ENCODE peak calls at places on chromosomes 2 and 18, in seven cellular contexts. One of them, this sample, is unnamed.
A peak's percentile ranks its signal among the peaks of the same experiment; 100 is the strongest.

GRCh38 chr2:241041557-241042158 is 43.2 kb downstream of the SNED1 start:
- DNase-seq in breast epithelium: no peak
- DNase-seq in uterus: no peak
- DNase-seq in effector memory CD4-positive, alpha-beta T cell: no peak
- DNase-seq in GM23248: no peak
- DNase-seq in kidney: no peak
- DNase-seq in SJCRH30: no peak
- DNase-seq in this sample: no peak

GRCh38 chr2:5946210-5947118 is 254.3 kb downstream of the SOX11 start:
- DNase-seq in breast epithelium: no peak
- DNase-seq in uterus: no peak
- DNase-seq in kidney: no peak
- DNase-seq in SJCRH30: no peak
- DNase-seq in effector memory CD4-positive, alpha-beta T cell: no peak
- DNase-seq in GM23248: no peak
- DNase-seq in this sample: no peak

GRCh38 chr18:31685097-31686082 is 1.0 kb upstream of the B4GALT6 start:
- DNase-seq in effector memory CD4-positive, alpha-beta T cell: no peak
- DNase-seq in SJCRH30: peak; percentile 32
- DNase-seq in kidney: peak; percentile 85
- DNase-seq in uterus: peak; percentile 27
- DNase-seq in breast epithelium: no peak
- DNase-seq in GM23248: peak; percentile 85
- DNase-seq in this sample: peak; percentile 62

GRCh38 chr18:37778417-37779165 is 213.0 kb upstream of the CELF4 start:
- DNase-seq in SJCRH30: peak; percentile 58
- DNase-seq in uterus: no peak
- DNase-seq in effector memory CD4-positive, alpha-beta T cell: no peak
- DNase-seq in GM23248: peak; percentile 65
- DNase-seq in breast epithelium: peak; percentile 18
- DNase-seq in kidney: peak; percentile 82
- DNase-seq in this sample: peak; percentile 57

GRCh38 chr2:100655936-100656534 is 93.2 kb downstream of the PDCL3 start:
- DNase-seq in SJCRH30: no peak
- DNase-seq in effector memory CD4-positive, alpha-beta T cell: no peak
- DNase-seq in breast epithelium: no peak
- DNase-seq in uterus: no peak
- DNase-seq in kidney: no peak
- DNase-seq in GM23248: no peak
- DNase-seq in this sample: no peak

GRCh38 chr2:55560855-55561254 is 41.3 kb downstream of the CFAP36 start:
- DNase-seq in effector memory CD4-positive, alpha-beta T cell: no peak
- DNase-seq in breast epithelium: no peak
- DNase-seq in uterus: no peak
- DNase-seq in GM23248: no peak
- DNase-seq in kidney: no peak
- DNase-seq in SJCRH30: peak; percentile 10
- DNase-seq in this sample: no peak

GRCh38 chr2:19611491-19612332 is 253.3 kb upstream of the OSR1 start:
- DNase-seq in effector memory CD4-positive, alpha-beta T cell: no peak
- DNase-seq in kidney: no peak
- DNase-seq in SJCRH30: no peak
- DNase-seq in GM23248: peak; percentile 98
- DNase-seq in uterus: no peak
- DNase-seq in breast epithelium: no peak
- DNase-seq in this sample: no peak

GRCh38 chr2:218024336-218024735 is 21.5 kb upstream of the TNS1 start:
- DNase-seq in uterus: no peak
- DNase-seq in GM23248: no peak
- DNase-seq in SJCRH30: no peak
- DNase-seq in effector memory CD4-positive, alpha-beta T cell: no peak
- DNase-seq in breast epithelium: peak; percentile 13
- DNase-seq in kidney: peak; percentile 42
- DNase-seq in this sample: no peak

GRCh38 chr2:135948642-135949355 is 36.6 kb downstream of the DARS1 start:
- DNase-seq in kidney: no peak
- DNase-seq in uterus: no peak
- DNase-seq in SJCRH30: no peak
- DNase-seq in effector memory CD4-positive, alpha-beta T cell: no peak
- DNase-seq in breast epithelium: no peak
- DNase-seq in GM23248: peak; percentile 85
- DNase-seq in this sample: no peak

GRCh38 chr2:105812180-105813044 is 67.7 kb downstream of the NCK2 start:
- DNase-seq in SJCRH30: peak; percentile 72
- DNase-seq in breast epithelium: peak; percentile 31
- DNase-seq in kidney: no peak
- DNase-seq in uterus: no peak
- DNase-seq in effector memory CD4-positive, alpha-beta T cell: no peak
- DNase-seq in GM23248: peak; percentile 32
- DNase-seq in this sample: peak; percentile 50

GRCh38 chr2:219031005-219031738 is 10.1 kb downstream of the CFAP65 start:
- DNase-seq in SJCRH30: no peak
- DNase-seq in breast epithelium: no peak
- DNase-seq in GM23248: no peak
- DNase-seq in effector memory CD4-positive, alpha-beta T cell: no peak
- DNase-seq in uterus: no peak
- DNase-seq in kidney: peak; percentile 69
- DNase-seq in this sample: no peak

GRCh38 chr2:71965530-71965929 is 182.1 kb downstream of the CYP26B1 start:
- DNase-seq in SJCRH30: no peak
- DNase-seq in GM23248: no peak
- DNase-seq in uterus: no peak
- DNase-seq in breast epithelium: no peak
- DNase-seq in effector memory CD4-positive, alpha-beta T cell: no peak
- DNase-seq in kidney: no peak
- DNase-seq in this sample: no peak

GRCh38 chr2:98093146-98093545 is 6.2 kb downstream of the VWA3B start:
- DNase-seq in kidney: no peak
- DNase-seq in effector memory CD4-positive, alpha-beta T cell: no peak
- DNase-seq in uterus: no peak
- DNase-seq in GM23248: no peak
- DNase-seq in breast epithelium: no peak
- DNase-seq in SJCRH30: no peak
- DNase-seq in this sample: no peak

GRCh38 chr18:9915291-9916066 is 1.7 kb downstream of the VAPA start:
- DNase-seq in breast epithelium: no peak
- DNase-seq in GM23248: peak; percentile 36
- DNase-seq in effector memory CD4-positive, alpha-beta T cell: no peak
- DNase-seq in kidney: no peak
- DNase-seq in SJCRH30: no peak
- DNase-seq in uterus: no peak
- DNase-seq in this sample: no peak

GRCh38 chr2:64325852-64326577 is 127.9 kb upstream of the LGALSL start:
- DNase-seq in SJCRH30: no peak
- DNase-seq in GM23248: no peak
- DNase-seq in uterus: no peak
- DNase-seq in effector memory CD4-positive, alpha-beta T cell: no peak
- DNase-seq in breast epithelium: no peak
- DNase-seq in kidney: no peak
- DNase-seq in this sample: no peak

GRCh38 chr2:40281021-40281940 is 170.6 kb downstream of the SLC8A1 start:
- DNase-seq in kidney: no peak
- DNase-seq in uterus: peak; percentile 65
- DNase-seq in SJCRH30: peak; percentile 64
- DNase-seq in GM23248: peak; percentile 85
- DNase-seq in effector memory CD4-positive, alpha-beta T cell: no peak
- DNase-seq in breast epithelium: peak; percentile 67
- DNase-seq in this sample: no peak

GRCh38 chr18:45589559-45590041 is 25.7 kb upstream of the SLC14A2 start:
- DNase-seq in uterus: peak; percentile 51
- DNase-seq in breast epithelium: no peak
- DNase-seq in GM23248: peak; percentile 87
- DNase-seq in SJCRH30: peak; percentile 65
- DNase-seq in effector memory CD4-positive, alpha-beta T cell: no peak
- DNase-seq in kidney: peak; percentile 83
- DNase-seq in this sample: no peak

GRCh38 chr2:189076572-189076971 is 102.4 kb downstream of the COL3A1 start:
- DNase-seq in uterus: no peak
- DNase-seq in GM23248: peak; percentile 44
- DNase-seq in kidney: no peak
- DNase-seq in breast epithelium: no peak
- DNase-seq in effector memory CD4-positive, alpha-beta T cell: no peak
- DNase-seq in SJCRH30: no peak
- DNase-seq in this sample: no peak

GRCh38 chr18:25786778-25787177 is 303.6 kb downstream of the SS18 start:
- DNase-seq in uterus: no peak
- DNase-seq in kidney: no peak
- DNase-seq in effector memory CD4-positive, alpha-beta T cell: no peak
- DNase-seq in GM23248: peak; percentile 94
- DNase-seq in breast epithelium: no peak
- DNase-seq in SJCRH30: peak; percentile 31
- DNase-seq in this sample: no peak

GRCh38 chr2:28338046-28338753 is 54.5 kb upstream of the FOSL2 start:
- DNase-seq in uterus: peak; percentile 81
- DNase-seq in GM23248: peak; percentile 95
- DNase-seq in kidney: peak; percentile 87
- DNase-seq in SJCRH30: peak; percentile 81
- DNase-seq in effector memory CD4-positive, alpha-beta T cell: no peak
- DNase-seq in breast epithelium: peak; percentile 66
- DNase-seq in this sample: peak; percentile 47

GRCh38 chr2:58834404-58834803 is 593.3 kb upstream of the FANCL start:
- DNase-seq in effector memory CD4-positive, alpha-beta T cell: no peak
- DNase-seq in GM23248: peak; percentile 38
- DNase-seq in SJCRH30: peak; percentile 73
- DNase-seq in uterus: no peak
- DNase-seq in kidney: no peak
- DNase-seq in breast epithelium: no peak
- DNase-seq in this sample: peak; percentile 3

GRCh38 chr2:47302308-47302707 is 100.6 kb upstream of the MSH2 start:
- DNase-seq in GM23248: no peak
- DNase-seq in effector memory CD4-positive, alpha-beta T cell: no peak
- DNase-seq in kidney: no peak
- DNase-seq in uterus: no peak
- DNase-seq in breast epithelium: no peak
- DNase-seq in SJCRH30: no peak
- DNase-seq in this sample: no peak

GRCh38 chr2:178882666-178883440 is 75.6 kb upstream of the TTN start:
- DNase-seq in uterus: no peak
- DNase-seq in breast epithelium: no peak
- DNase-seq in effector memory CD4-positive, alpha-beta T cell: no peak
- DNase-seq in GM23248: peak; percentile 82
- DNase-seq in SJCRH30: no peak
- DNase-seq in kidney: no peak
- DNase-seq in this sample: no peak

GRCh38 chr2:196271786-196272185 is 100.4 kb upstream of the STK17B start:
- DNase-seq in breast epithelium: no peak
- DNase-seq in GM23248: no peak
- DNase-seq in uterus: no peak
- DNase-seq in SJCRH30: no peak
- DNase-seq in effector memory CD4-positive, alpha-beta T cell: no peak
- DNase-seq in kidney: no peak
- DNase-seq in this sample: no peak
- H3K9me3 ChIP-seq in breast epithelium: no peaks in the 10 kb centered on the region
- H3K9me3 ChIP-seq in GM23248: no peaks in the 10 kb centered on the region
- H3K9me3 ChIP-seq in uterus: no peaks in the 10 kb centered on the region
- H3K9me3 ChIP-seq in SJCRH30: no peaks in the 10 kb centered on the region
- H3K9me3 ChIP-seq in effector memory CD4-positive, alpha-beta T cell: no peaks in the 10 kb centered on the region
- H3K9me3 ChIP-seq in kidney: no peaks in the 10 kb centered on the region
- H3K9me3 ChIP-seq in this sample: no peaks in the 10 kb centered on the region

DNA sequence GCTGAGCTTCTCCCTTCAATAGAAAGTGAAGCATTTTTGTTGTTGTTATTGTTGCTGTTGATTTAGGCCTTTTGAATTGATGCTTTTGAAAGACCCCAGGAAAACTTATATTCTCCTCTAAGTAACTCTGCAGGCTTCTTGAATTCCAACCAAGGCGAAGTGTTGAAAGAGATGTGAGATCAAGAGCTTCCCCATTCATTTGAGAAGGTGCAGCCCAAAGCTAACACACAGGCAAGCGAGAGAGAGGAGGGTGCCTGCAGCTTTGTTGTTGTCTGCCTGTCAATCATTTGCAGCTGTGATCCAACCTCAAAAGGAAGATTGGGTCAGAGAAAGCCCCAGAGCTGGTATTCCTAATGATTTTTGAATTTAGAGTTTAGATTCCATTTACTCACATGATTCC is 963.6 kb upstream of the CNTNAP5 start:
- DNase-seq in uterus: no peak
- DNase-seq in effector memory CD4-positive, alpha-beta T cell: no peak
- DNase-seq in GM23248: no peak
- DNase-seq in kidney: no peak
- DNase-seq in SJCRH30: no peak
- DNase-seq in breast epithelium: no peak
- DNase-seq in this sample: no peak
- H3K9me3 ChIP-seq in uterus: no peaks in the 10 kb centered on the region
- H3K9me3 ChIP-seq in effector memory CD4-positive, alpha-beta T cell: no peaks in the 10 kb centered on the region
- H3K9me3 ChIP-seq in GM23248: no peaks in the 10 kb centered on the region
- H3K9me3 ChIP-seq in kidney: no peaks in the 10 kb centered on the region
- H3K9me3 ChIP-seq in SJCRH30: no peaks in the 10 kb centered on the region
- H3K9me3 ChIP-seq in breast epithelium: no peaks in the 10 kb centered on the region
- H3K9me3 ChIP-seq in this sample: no peaks in the 10 kb centered on the region

DNA sequence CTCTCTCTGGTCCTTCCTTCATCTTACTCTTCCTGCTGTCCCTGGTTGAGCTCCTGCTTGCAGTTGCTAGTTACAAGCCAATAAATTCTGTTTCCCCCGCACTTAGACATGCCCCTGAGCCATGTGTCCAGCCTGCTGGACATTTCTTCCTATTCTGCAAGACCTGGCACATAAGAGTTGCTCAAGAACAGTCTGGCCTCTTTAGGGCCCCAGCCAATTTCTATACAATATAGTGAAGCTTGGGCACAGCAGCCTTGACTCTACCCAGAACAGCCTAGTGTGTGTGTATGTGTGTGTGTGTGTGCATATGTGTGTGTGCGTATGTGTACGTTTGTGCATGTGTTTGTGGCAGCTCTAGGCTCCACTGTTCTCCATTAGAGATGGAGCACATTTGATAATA is 276.0 kb downstream of the CYRIA start:
- DNase-seq in effector memory CD4-positive, alpha-beta T cell: no peak
- DNase-seq in GM23248: no peak
- DNase-seq in uterus: no peak
- DNase-seq in kidney: no peak
- DNase-seq in SJCRH30: no peak
- DNase-seq in breast epithelium: no peak
- DNase-seq in this sample: no peak
- H3K9me3 ChIP-seq in effector memory CD4-positive, alpha-beta T cell: no peaks in the 10 kb centered on the region
- H3K9me3 ChIP-seq in GM23248: no peaks in the 10 kb centered on the region
- H3K9me3 ChIP-seq in uterus: no peaks in the 10 kb centered on the region
- H3K9me3 ChIP-seq in kidney: no peaks in the 10 kb centered on the region
- H3K9me3 ChIP-seq in SJCRH30: no peaks in the 10 kb centered on the region
- H3K9me3 ChIP-seq in breast epithelium: no peaks in the 10 kb centered on the region
- H3K9me3 ChIP-seq in this sample: no peaks in the 10 kb centered on the region

GRCh38 chr2:196128749-196129148 is 42.6 kb downstream of the STK17B start:
- DNase-seq in GM23248: no peak
- DNase-seq in SJCRH30: no peak
- DNase-seq in breast epithelium: no peak
- DNase-seq in uterus: no peak
- DNase-seq in kidney: no peak
- DNase-seq in effector memory CD4-positive, alpha-beta T cell: no peak
- DNase-seq in this sample: no peak

GRCh38 chr2:196130039-196130825 is 41.1 kb downstream of the STK17B start:
- DNase-seq in effector memory CD4-positive, alpha-beta T cell: no peak
- DNase-seq in SJCRH30: peak; percentile 37
- DNase-seq in kidney: no peak
- DNase-seq in GM23248: no peak
- DNase-seq in breast epithelium: no peak
- DNase-seq in uterus: no peak
- DNase-seq in this sample: no peak

GRCh38 chr2:196136151-196136550 is 35.2 kb downstream of the STK17B start:
- DNase-seq in GM23248: peak; percentile 11
- DNase-seq in uterus: no peak
- DNase-seq in SJCRH30: no peak
- DNase-seq in effector memory CD4-positive, alpha-beta T cell: no peak
- DNase-seq in kidney: no peak
- DNase-seq in breast epithelium: no peak
- DNase-seq in this sample: no peak

GRCh38 chr2:196131949-196132925 is 39.1 kb downstream of the STK17B start:
- DNase-seq in kidney: no peak
- DNase-seq in GM23248: peak; percentile 42
- DNase-seq in uterus: no peak
- DNase-seq in SJCRH30: peak; percentile 79
- DNase-seq in effector memory CD4-positive, alpha-beta T cell: peak; percentile 25
- DNase-seq in breast epithelium: no peak
- DNase-seq in this sample: no peak

GRCh38 chr2:196131384-196131861 is 40.0 kb downstream of the STK17B start:
- DNase-seq in breast epithelium: no peak
- DNase-seq in SJCRH30: peak; percentile 95
- DNase-seq in kidney: no peak
- DNase-seq in uterus: no peak
- DNase-seq in GM23248: peak; percentile 45
- DNase-seq in effector memory CD4-positive, alpha-beta T cell: peak; percentile 45
- DNase-seq in this sample: no peak
- H3K9me3 ChIP-seq in breast epithelium: peaks cover 45% of the 10 kb centered on the region
- H3K9me3 ChIP-seq in SJCRH30: peaks cover 45% of the 10 kb centered on the region
- H3K9me3 ChIP-seq in kidney: peaks cover 42% of the 10 kb centered on the region
- H3K9me3 ChIP-seq in uterus: no peaks in the 10 kb centered on the region
- H3K9me3 ChIP-seq in GM23248: no peaks in the 10 kb centered on the region
- H3K9me3 ChIP-seq in effector memory CD4-positive, alpha-beta T cell: peaks cover 36% of the 10 kb centered on the region
- H3K9me3 ChIP-seq in this sample: peaks cover 57% of the 10 kb centered on the region

This sample was measured in heart right ventricle.